ENCODE peak calls at places on chromosomes 11 and 22, in six cellular contexts. U is GM12891, S is K562, R is IMR-90, W is erythroblast, D is right lobe of liver. M is an unnamed sample.

GRCh38 chr11:31236052-31236652 is 133.4 kb downstream of the DCDC1 start:
- DNase-seq in D (no peak), W (no peak), R (no peak), S (no peak), U (no peak), M (no peak)

GRCh38 chr11:128839081-128839480 is 28.0 kb downstream of the KCNJ1 start:
- DNase-seq in D (no peak), U (no peak), R (no peak), W (no peak), S (no peak), M (no peak)

GRCh38 chr11:95989780-95990179 is 65.9 kb upstream of the MTMR2 start:
- DNase-seq in U (no peak), S (no peak), W (no peak), R (no peak), D (no peak), M (no peak)

GRCh38 chr11:118615282-118615979 is 8.0 kb downstream of the PHLDB1 start:
- DNase-seq in D (no peak), S (no peak), U (no peak), W (no peak), R (no peak), M (peak)

GRCh38 chr11:1275021-1275420 is 34.4 kb downstream of the TOLLIP start:
- DNase-seq in D (no peak), S (no peak), W (no peak), U (no peak), R (no peak), M (no peak)

GRCh38 chr22:46609175-46609690 is 11.0 kb upstream of the GRAMD4 start:
- DNase-seq in U (no peak), S (no peak), R (no peak), W (no peak), D (no peak), M (no peak)

GRCh38 chr11:3375552-3375951 is 3.4 kb downstream of the ZNF195 start:
- DNase-seq in W (no peak), R (no peak), S (no peak), D (no peak), U (no peak), M (no peak)

GRCh38 chr11:132559371-132560036 is 972.8 kb downstream of the OPCML start:
- DNase-seq in W (no peak), U (no peak), S (no peak), D (no peak), R (no peak), M (no peak)

GRCh38 chr11:8229299-8230177 is 34.1 kb downstream of the LMO1 start:
- DNase-seq in W (no peak), S (no peak), U (no peak), D (no peak), R (no peak), M (no peak)

GRCh38 chr11:64330888-64331287 is 9.1 kb upstream of the CCDC88B start:
- DNase-seq in D (no peak), S (no peak), W (no peak), R (no peak), U (no peak), M (no peak)

GRCh38 chr22:38735465-38736256 is 20.1 kb downstream of the SUN2 start:
- DNase-seq in U (no peak), W (no peak), D (peak), R (no peak), S (no peak), M (no peak)

GRCh38 chr11:132471491-132471890 is 1060.8 kb downstream of the OPCML start:
- DNase-seq in U (no peak), D (no peak), W (no peak), S (no peak), R (no peak), M (no peak)

GRCh38 chr11:112961751-112962747 is 829 bp downstream of the NCAM1 start:
- DNase-seq in R (no peak), W (no peak), D (peak), U (peak), S (no peak), M (peak)

GRCh38 chr22:49010901-49011300 is 816.8 kb downstream of the BRD1 start:
- DNase-seq in U (no peak), D (no peak), R (no peak), S (no peak), W (no peak), M (no peak)

GRCh38 chr22:31080164-31080847 is 812 bp upstream of the SMTN start:
- DNase-seq in R (no peak), S (no peak), U (no peak), W (no peak), D (no peak), M (no peak)

GRCh38 chr11:36239636-36240035 is 49.6 kb downstream of the COMMD9 start:
- DNase-seq in W (no peak), R (no peak), S (no peak), D (no peak), U (no peak), M (no peak)

GRCh38 chr11:34431979-34432378 is 6.8 kb upstream of the CAT start:
- DNase-seq in U (no peak), S (no peak), R (no peak), D (no peak), W (no peak), M (no peak)

GRCh38 chr11:19025799-19026406 is 34.6 kb downstream of the MRGPRX2 start:
- DNase-seq in S (no peak), U (no peak), R (peak), W (no peak), D (no peak), M (no peak)

GRCh38 chr11:57399221-57399620 is 8.8 kb upstream of the PRG2 start:
- DNase-seq in U (no peak), S (no peak), D (no peak), W (no peak), R (no peak), M (no peak)

GRCh38 chr11:103114836-103115235 is 5.6 kb downstream of the DYNC2H1 start:
- DNase-seq in U (no peak), W (no peak), S (no peak), D (no peak), R (no peak), M (no peak)

GRCh38 chr11:17864478-17864941 is 129.9 kb downstream of the KCNC1 start:
- DNase-seq in U (no peak), D (no peak), S (peak), W (no peak), R (no peak), M (no peak)

GRCh38 chr22:40224702-40225101 is 47.0 kb downstream of the TNRC6B start:
- DNase-seq in W (no peak), D (no peak), U (no peak), S (no peak), R (peak), M (no peak)

GRCh38 chr11:19820100-19820499 is 107.5 kb downstream of the NAV2 start:
- DNase-seq in R (peak), W (no peak), U (no peak), D (no peak), S (no peak), M (no peak)

GRCh38 chr22:26711205-26711958 is 54.0 kb downstream of the MIAT start:
- DNase-seq in S (no peak), D (no peak), R (peak), W (no peak), U (peak), M (no peak)

GRCh38 chr11:12631651-12632050 is 42.6 kb upstream of the TEAD1 start:
- DNase-seq in W (no peak), S (no peak), D (no peak), U (no peak), R (peak), M (no peak)

GRCh38 chr22:50542416-50542927 is 3.2 kb upstream of the KLHDC7B start:
- DNase-seq in R (no peak), W (no peak), S (no peak), U (no peak), D (no peak), M (peak)
- TF ChIP-seq POLR2A in R (no peak), W (no peak), S (no peak), U (peak), D (peak), M (no peak)

GRCh38 chr11:111762981-111763643 is 3.1 kb downstream of the PPP2R1B start:
- DNase-seq in W (no peak), R (peak), S (no peak), U (no peak), D (no peak), M (no peak)

GRCh38 chr11:111764621-111765020 is 1.6 kb downstream of the PPP2R1B start:
- DNase-seq in U (no peak), W (no peak), R (peak), S (no peak), D (no peak), M (no peak)

GRCh38 chr11:111766834-111767142 is 599 bp upstream of the PPP2R1B start:
- DNase-seq in D (no peak), W (peak), R (no peak), S (no peak), U (no peak), M (no peak)

GRCh38 chr11:111765320-111765983 is 737 bp downstream of the PPP2R1B start:
- DNase-seq in R (no peak), D (no peak), S (no peak), W (peak), U (peak), M (no peak)

DNA sequence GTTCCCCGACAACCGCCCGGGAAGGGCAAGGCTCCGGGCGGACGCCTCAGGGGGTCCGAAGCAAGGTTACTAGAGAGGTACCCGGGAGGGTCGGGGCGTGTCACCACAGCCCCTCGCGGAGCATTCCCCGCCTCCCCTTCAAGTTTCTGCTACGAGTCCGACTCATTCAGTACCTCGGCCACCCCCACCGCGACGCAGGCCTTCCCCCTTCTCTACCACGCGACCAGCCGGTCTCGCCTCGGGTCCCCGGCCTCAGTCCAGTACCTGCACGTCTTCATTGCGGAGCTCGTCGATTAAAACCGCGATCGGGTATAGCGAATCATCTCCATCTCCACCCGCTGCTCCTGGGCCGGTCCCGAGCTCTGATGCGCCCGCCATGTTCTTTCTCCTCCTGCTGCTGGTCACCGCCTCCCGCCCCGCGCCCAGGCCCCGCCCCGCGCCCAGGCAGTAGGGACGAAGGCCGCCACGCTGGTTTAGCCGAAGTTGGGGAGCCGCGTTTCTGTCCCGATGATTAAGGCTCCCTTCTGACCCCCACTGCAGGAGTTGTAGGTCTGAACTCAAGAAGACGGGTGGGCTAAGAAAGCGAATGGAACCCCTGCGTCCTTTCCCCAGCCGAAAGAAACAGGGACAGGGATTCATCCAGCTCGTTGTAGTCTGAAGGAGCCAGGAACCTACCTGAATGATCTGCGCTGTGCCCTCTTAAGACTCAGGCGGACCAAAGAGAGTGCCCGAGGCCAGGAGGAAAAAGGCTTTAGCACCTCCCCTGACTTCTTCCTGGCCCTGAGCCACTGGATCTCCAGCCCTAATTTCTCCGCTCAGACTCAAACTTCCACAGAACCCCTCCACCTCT is at the start of gene PPP2R1B:
- DNase-seq in R (peak), D (peak), W (peak), U (peak), S (peak), M (peak)
- TF ChIP-seq POLR2A in R (peak), D (peak), W (peak), U (no peak), S (peak), M (peak)

GRCh38 chr11:44860346-44860745 is 90.3 kb downstream of the TP53I11 start:
- DNase-seq in W (no peak), S (no peak), R (no peak), U (no peak), D (no peak), M (no peak)

GRCh38 chr11:44863231-44863630 is 87.5 kb downstream of the TP53I11 start:
- DNase-seq in U (no peak), W (no peak), D (no peak), R (no peak), S (no peak), M (no peak)

GRCh38 chr11:44862546-44863101 is 88.1 kb downstream of the TP53I11 start:
- DNase-seq in D (no peak), R (no peak), S (no peak), U (no peak), W (no peak), M (no peak)

GRCh38 chr11:44860967-44861828 is 89.5 kb downstream of the TP53I11 start:
- DNase-seq in D (no peak), R (no peak), U (no peak), S (no peak), W (no peak), M (no peak)

GRCh38 chr11:44861829-44862545 is 88.7 kb downstream of the TP53I11 start:
- DNase-seq in R (peak), D (peak), W (peak), U (peak), S (peak), M (peak)
- TF ChIP-seq POLR2A in R (peak), D (no peak), W (no peak), U (no peak), S (no peak), M (no peak)

GRCh38 chr11:78460468-78460867 is 42.8 kb upstream of the GAB2 start:
- DNase-seq in D (no peak), U (no peak), S (no peak), R (peak), W (no peak), M (no peak)

GRCh38 chr11:78470861-78471442 is 53.3 kb upstream of the GAB2 start:
- DNase-seq in W (no peak), U (no peak), D (no peak), S (no peak), R (no peak), M (no peak)

GRCh38 chr11:78467370-78467769 is 49.8 kb upstream of the GAB2 start:
- DNase-seq in R (no peak), W (no peak), U (no peak), S (no peak), D (no peak), M (no peak)

GRCh38 chr11:78469905-78470304 is 52.3 kb upstream of the GAB2 start:
- DNase-seq in R (no peak), D (no peak), U (no peak), W (no peak), S (no peak), M (no peak)

GRCh38 chr11:78465169-78465942 is 47.7 kb upstream of the GAB2 start:
- DNase-seq in D (peak), U (peak), S (no peak), W (no peak), R (no peak), M (no peak)
- TF ChIP-seq POLR2A in D (no peak), U (no peak), S (no peak), W (no peak), R (no peak), M (no peak)

DNA sequence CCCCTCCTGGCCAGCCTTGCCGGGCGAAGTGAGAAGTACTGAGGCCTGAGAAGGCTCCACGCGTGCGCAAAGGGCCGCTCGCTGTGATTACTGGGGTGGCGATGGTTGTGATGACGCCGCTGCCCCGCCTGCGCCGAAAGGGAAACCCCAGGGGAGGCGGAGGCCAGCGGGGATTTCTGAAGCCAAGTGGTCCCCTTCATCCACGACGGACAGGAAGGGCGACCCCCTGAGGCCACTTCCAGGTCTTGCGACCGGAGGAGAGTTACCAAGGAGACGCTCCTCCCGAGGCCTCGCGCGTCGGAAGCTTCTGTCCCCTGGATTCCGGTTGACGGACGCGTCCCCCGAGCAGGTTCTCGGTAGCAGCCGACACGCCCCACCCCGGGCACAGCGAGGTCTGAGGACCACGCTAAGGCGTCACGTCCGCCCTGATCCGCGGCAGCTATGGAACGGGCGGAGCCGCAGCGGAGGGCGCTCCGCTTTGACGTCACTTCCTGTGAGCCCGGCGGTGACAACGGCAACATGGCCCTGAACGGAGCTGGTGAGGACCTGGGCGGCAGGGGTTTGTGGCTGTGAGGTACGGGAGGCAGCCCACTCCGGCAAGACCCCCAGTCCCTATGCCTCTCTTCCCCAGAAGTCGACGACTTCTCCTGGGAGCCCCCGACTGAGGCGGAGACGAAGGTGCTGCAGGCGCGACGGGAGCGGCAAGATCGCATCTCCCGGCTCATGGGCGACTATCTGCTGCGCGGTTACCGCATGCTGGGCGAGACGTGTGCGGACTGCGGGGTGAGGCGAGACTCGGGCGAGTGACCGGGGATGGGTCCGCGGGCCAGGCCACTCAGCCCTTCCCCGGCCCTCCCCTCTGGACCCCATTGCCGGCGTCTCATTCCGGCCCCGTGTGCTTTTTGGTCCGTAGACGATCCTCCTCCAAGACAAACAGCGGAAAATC is at the start of gene ZNRD2:
- DNase-seq in W (peak), S (peak), D (peak), U (peak), R (peak), M (peak)
- TF ChIP-seq POLR2A in W (peak), S (peak), D (peak), U (peak), R (peak), M (peak)

DNA sequence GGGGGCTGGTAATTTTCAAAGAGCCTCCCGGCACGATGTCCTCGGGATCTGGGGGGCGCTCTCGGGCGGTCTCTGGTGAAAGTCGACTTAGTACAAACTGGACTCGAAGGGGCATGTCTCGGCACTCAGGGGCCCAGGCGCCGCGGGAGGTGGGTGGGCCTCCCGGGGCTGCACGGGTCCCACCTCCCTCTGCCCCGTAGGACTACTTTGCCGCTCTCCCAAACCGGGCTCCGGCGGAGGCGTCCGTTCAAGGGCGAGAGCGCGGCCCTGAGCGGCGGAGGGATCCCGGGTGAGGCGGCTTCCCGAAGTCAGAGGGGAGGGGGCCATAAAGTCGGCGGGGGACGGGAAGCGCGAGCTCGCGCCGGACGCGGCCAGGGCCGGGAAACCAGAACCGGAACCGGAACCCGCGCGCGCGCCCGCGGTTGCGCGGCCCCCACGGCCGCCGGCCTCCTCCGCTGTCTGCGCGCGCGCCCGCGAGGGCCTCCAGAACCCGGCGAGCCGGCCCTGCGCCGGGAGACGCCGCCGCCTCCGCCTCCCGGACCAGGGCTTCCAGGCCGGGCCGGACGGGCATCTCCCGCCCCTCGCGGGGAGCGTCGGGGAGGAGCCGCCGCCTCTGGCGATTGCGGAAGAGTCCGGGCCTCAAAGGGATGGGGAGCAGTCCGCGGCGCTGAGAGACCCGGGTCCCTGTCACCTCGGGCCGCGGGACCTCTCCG is at the start of gene ARHGEF12:
- DNase-seq in W (peak), U (peak), S (peak), R (peak), D (peak), M (peak)
- TF ChIP-seq POLR2A in W (peak), U (no peak), S (peak), R (peak), D (peak), M (peak)

GRCh38 chr11:62588966-62589637 is 2.2 kb downstream of the TUT1 start:
- DNase-seq in W (peak), D (no peak), R (no peak), U (no peak), S (no peak), M (peak)

GRCh38 chr11:62592989-62593421 is 1.7 kb upstream of the TUT1 start:
- DNase-seq in R (no peak), U (no peak), S (no peak), W (no peak), D (no peak), M (peak)

GRCh38 chr11:62593434-62594044 is 2.2 kb upstream of the TUT1 start:
- DNase-seq in W (peak), D (peak), U (no peak), S (peak), R (peak), M (peak)

GRCh38 chr11:62592216-62592815 is 993 bp upstream of the TUT1 start:
- DNase-seq in D (peak), R (no peak), S (no peak), W (peak), U (no peak), M (no peak)

DNA sequence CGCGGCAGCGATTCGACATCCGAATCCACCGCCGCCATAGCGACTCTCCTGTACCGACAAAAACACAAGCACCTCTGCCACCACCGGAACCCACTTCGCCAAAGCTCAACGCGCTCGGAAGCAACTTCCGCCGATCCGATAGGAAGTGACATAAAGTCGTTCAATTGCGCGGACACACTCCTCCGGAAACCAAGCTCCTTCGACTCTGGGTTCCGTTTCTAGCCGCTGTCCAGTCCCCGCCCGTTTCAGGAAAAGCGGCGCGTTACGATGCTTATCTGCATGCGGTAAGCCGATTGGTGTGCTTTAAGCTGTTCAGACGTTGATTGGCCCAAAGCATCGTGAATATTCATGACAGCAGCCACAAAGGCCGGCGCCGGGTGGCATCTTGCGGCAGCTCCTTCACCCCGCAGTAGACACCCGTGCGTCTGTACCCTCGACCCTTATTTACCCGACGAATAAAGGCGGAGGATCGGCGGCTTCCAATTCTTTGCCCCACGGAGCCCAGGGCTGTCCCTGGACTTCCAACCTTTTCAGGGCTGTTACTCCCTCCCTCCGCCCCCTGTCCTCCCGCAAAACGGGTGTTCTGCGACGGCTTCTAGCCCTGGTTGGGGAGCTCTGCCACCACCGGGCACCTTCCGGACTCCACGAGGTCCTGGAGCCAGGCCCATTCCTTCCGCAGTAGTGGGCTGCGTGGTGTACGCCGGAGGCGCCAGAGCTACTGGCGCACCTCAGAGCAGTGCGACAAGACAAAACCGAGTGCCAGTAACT is at the start of gene TUT1:
- DNase-seq in R (peak), W (peak), U (peak), D (peak), S (peak), M (peak)
- TF ChIP-seq POLR2A in R (peak), W (peak), U (peak), D (peak), S (peak), M (peak)

M was measured in ovary.